ENCODE peak calls at places on chromosomes 16 and 17, in four cellular contexts. T is GM23338, Q is esophagus muscularis mucosa, K is vagina. N is an unnamed sample.

GRCh38 chr16:66447491-66447890 is 20.4 kb downstream of the BEAN1 start:
- DNase-seq in T (no peak), Q (no peak), K (no peak), N (no peak)

GRCh38 chr17:34235389-34236028 is 19.6 kb upstream of the CCL2 start:
- DNase-seq in T (no peak), Q (no peak), K (no peak), N (peak)

GRCh38 chr17:51250314-51250840 is 9.5 kb downstream of the MBTD1 start:
- DNase-seq in T (no peak), Q (no peak), K (no peak), N (no peak)

GRCh38 chr16:57127037-57127763 is 34.8 kb downstream of the CPNE2 start:
- DNase-seq in T (no peak), Q (no peak), K (no peak), N (no peak)

GRCh38 chr17:6453279-6454024 is 9.2 kb downstream of the PIMREG start:
- DNase-seq in T (no peak), Q (no peak), K (no peak), N (no peak)

GRCh38 chr16:35733971-35734702 is 2274.7 kb downstream of the TP53TG3F start:
- DNase-seq in T (no peak), Q (peak), K (peak), N (no peak)

GRCh38 chr16:69428652-69429051 is 4.2 kb downstream of the CYB5B start:
- DNase-seq in T (no peak), Q (no peak), K (no peak), N (no peak)

GRCh38 chr17:8122923-8123694 is 797 bp downstream of the HES7 start:
- DNase-seq in T (peak), Q (no peak), K (no peak), N (no peak)

GRCh38 chr17:683499-684254 is 31.0 kb downstream of the VPS53 start:
- DNase-seq in T (no peak), Q (no peak), K (no peak), N (no peak)

GRCh38 chr17:39750131-39751015 is 12.6 kb downstream of the GRB7 start:
- DNase-seq in T (no peak), Q (no peak), K (no peak), N (peak)

DNA sequence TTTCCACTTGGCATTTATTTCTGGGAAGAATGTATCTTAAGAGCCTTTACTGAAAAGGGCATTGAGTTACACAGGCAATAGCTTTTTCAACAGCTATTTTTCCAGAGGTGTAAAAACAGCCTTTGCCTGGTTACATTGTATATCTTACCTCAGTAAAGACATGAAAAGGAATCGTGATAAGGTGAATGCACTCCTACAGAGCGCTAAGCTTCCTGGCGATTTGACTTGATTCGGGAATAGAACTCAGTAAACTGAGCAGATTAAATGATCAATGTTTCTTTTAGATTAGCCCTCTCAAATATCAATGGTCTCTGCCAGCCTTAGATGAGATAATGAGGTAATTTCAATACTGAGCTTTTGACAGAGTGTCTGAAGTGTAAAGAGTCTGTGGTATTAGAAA is 311.3 kb downstream of the CDH13 start:
- DNase-seq in T (no peak), Q (no peak), K (no peak), N (no peak)
- TF ChIP-seq CTCF in T (no peak), Q (no peak), K (no peak), N (no peak)

DNA sequence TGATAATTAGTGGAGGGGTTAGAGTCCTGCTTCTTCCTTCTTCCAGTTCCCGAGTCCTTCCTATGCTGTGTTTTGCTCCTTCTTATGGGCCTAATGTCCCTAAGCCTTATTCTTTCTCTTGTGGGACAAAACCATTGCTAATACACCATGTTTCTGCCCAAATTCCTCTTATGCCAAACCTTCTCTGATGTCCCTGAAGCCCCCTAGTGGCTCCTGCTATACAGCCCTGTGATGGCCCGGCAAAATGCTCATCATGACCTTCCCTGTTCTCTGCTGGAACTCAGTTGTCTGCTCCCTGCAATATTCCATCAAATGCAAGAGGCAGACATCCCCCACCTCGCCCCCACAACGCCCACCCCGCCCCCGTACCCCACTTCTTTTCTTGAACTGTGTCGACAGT is 171.6 kb downstream of the CDH11 start:
- DNase-seq in T (peak), Q (no peak), K (no peak), N (no peak)
- TF ChIP-seq POLR2AphosphoS5 in T (no peak), Q (no peak), K (no peak), N (no peak)

DNA sequence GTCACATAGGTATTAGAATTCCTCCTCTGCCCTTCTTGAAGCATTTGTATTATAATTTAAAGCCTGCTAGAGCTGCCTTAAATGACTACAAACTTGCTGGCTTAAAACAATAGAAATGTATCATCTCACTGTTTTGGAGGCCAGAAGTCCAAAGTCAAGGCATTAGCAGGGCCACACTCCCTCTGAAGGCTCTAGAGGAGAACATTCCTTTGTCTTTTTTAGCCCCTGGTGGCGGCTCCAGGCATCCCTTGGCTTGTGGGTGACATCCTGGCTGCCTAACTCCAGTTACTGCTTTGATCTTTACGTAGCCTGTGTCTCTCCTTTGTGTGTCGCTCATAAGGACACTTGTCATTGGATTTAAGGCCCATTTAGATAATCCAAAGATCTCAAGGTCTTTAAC is 186.6 kb upstream of the SALL1 start:
- DNase-seq in T (peak), Q (no peak), K (no peak), N (no peak)
- TF ChIP-seq CTCF in T (peak), Q (no peak), K (no peak), N (no peak)

GRCh38 chr17:48483471-48484131 is 47.2 kb downstream of the HOXB1 start:
- DNase-seq in T (peak), Q (no peak), K (no peak), N (peak)
- TF ChIP-seq POLR2AphosphoS5 in T (no peak), Q (no peak), K (no peak), N (no peak)

GRCh38 chr16:11715246-11715947 is 27.3 kb downstream of the TXNDC11 start:
- DNase-seq in T (no peak), Q (no peak), K (no peak), N (no peak)
- TF ChIP-seq CTCF in T (no peak), Q (no peak), K (no peak), N (no peak)

GRCh38 chr17:44170499-44171201 is at the start of gene ASB16:
- DNase-seq in T (peak), Q (no peak), K (no peak), N (no peak)
- TF ChIP-seq POLR2AphosphoS5 in T (no peak), Q (peak), K (no peak), N (no peak)

DNA sequence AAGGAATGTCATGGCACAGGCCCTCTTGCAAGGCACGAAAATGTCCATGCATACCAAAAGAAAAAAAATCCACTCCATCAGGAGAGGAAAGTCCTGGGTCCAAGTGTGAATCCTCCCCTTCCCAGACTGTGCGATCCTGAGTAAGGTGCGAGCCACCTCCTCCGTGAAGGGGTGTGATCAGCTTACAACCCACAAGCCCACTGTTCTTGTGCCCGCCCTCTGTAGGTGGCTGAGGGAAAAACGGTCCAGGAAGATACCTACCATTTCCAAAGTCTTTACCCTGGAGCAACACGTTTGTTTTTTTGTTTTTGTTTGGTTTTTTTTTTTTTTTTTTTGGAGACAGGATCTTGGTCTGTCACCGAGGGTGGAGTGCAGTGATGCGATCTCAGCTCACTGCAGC is 116.5 kb downstream of the ZNF423 start:
- DNase-seq in T (peak), Q (no peak), K (no peak), N (no peak)
- TF ChIP-seq CTCF in T (peak), Q (no peak), K (no peak), N (no peak)

N was measured in breast epithelium.